ENCODE peak calls at places on chromosomes 12 and 14, in five cellular contexts. H is kidney epithelial cell, A is PC-9, N is psoas muscle, G is keratinocyte. J is an unnamed sample.

GRCh38 chr14:76245097-76245496 is 93.4 kb downstream of the GPATCH2L start:
- DNase-seq in G (no peak), A (peak), N (no peak), H (no peak), J (no peak)

GRCh38 chr14:104422301-104423223 is 157.0 kb upstream of the C14orf180 start:
- DNase-seq in N (peak), A (no peak), H (no peak), G (no peak), J (no peak)

GRCh38 chr14:70073924-70074566 is 114.7 kb downstream of the SLC8A3 start:
- DNase-seq in G (peak), N (peak), A (peak), H (peak), J (peak)

GRCh38 chr12:51011960-51012359 is 14.2 kb downstream of the SLC11A2 start:
- DNase-seq in H (no peak), A (no peak), N (no peak), G (no peak), J (no peak)

GRCh38 chr12:88063375-88063774 is 34.2 kb upstream of the C12orf50 start:
- DNase-seq in H (no peak), N (no peak), G (no peak), A (no peak), J (no peak)

GRCh38 chr14:73944432-73945158 is 5.3 kb downstream of the FAM161B start:
- DNase-seq in A (no peak), N (no peak), H (no peak), G (no peak), J (no peak)

GRCh38 chr14:69648480-69649414 is 37.4 kb downstream of the SUSD6 start:
- DNase-seq in A (peak), G (no peak), H (no peak), N (no peak), J (no peak)

GRCh38 chr14:24196071-24197061 is 1.1 kb upstream of the TM9SF1 start:
- DNase-seq in A (no peak), G (no peak), H (no peak), N (no peak), J (no peak)

GRCh38 chr14:65709576-65709975 is 297.0 kb downstream of the FUT8 start:
- DNase-seq in A (no peak), G (no peak), H (no peak), N (no peak), J (no peak)

GRCh38 chr14:53748691-53749090 is 207.9 kb downstream of the BMP4 start:
- DNase-seq in N (no peak), A (no peak), G (no peak), H (no peak), J (no peak)

GRCh38 chr14:32038876-32039275 is 38.2 kb upstream of the ARHGAP5 start:
- DNase-seq in A (no peak), H (no peak), N (no peak), G (no peak), J (no peak)

GRCh38 chr12:122878780-122879612 is 16.9 kb downstream of the VPS37B start:
- DNase-seq in A (no peak), N (no peak), G (no peak), H (no peak), J (no peak)

GRCh38 chr12:96514328-96514727 is 25.0 kb downstream of the CFAP54 start:
- DNase-seq in H (no peak), A (no peak), G (no peak), N (no peak), J (no peak)

GRCh38 chr14:51849095-51849494 is 11.3 kb upstream of the GNG2 start:
- DNase-seq in N (no peak), G (no peak), H (no peak), A (no peak), J (no peak)

GRCh38 chr14:51848120-51848519 is 12.3 kb upstream of the GNG2 start:
- DNase-seq in G (no peak), A (no peak), N (no peak), H (no peak), J (no peak)

GRCh38 chr14:51847489-51847796 is 13.0 kb upstream of the GNG2 start:
- DNase-seq in A (no peak), N (no peak), H (no peak), G (no peak), J (no peak)

GRCh38 chr14:51845811-51846210 is 14.6 kb upstream of the GNG2 start:
- DNase-seq in H (no peak), G (no peak), N (no peak), A (no peak), J (no peak)

DNA sequence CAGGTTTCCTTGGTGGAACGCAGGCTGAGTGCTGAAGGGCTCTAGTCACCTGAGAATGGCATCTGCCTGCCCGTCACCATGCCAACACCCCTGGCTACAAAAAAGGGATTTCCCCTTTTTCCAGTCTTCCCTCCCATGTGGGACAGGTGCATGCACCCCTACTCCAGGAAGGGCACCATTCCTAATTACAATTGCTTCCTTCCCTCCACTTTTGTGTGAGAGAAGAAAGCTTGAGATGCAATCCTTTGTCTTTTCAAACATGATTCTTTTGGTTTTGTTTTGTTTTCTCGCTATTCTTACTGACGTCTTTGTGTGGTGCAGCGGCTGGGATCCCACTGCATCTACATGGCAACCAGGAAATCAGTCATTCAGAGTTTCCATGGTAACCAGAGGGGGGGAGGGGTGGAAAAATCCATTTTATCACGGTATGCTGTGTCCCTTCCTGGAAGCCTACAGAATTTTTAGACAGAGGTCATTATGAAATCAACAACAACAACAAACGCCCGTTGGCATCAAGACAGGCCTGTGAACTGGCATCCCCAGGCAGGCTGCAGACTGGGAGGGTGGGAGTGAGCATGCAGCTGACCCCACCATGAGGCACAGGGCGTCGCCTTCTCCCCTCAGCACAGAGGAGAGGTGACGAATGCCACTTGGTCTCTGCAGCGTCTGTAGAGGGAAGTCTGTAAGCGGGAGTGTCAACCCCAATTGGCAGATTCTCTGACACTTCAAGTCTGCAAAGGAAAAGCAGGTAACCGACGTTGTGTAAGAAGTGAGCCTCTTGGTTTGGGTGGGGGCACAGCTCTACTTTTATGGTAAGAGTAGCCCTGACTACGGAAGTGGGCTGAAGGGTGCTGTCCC is 13.6 kb upstream of the GNG2 start:
- DNase-seq in A (no peak), N (peak), H (peak), G (no peak), J (no peak)
- H3K4me3 ChIP-seq in A (no peak), N (peak), H (no peak), G (no peak), J (no peak)

GRCh38 chr12:6866920-6867406 is 368 bp upstream of the TPI1 start:
- DNase-seq in H (no peak), A (no peak), G (no peak), N (no peak), J (no peak)

GRCh38 chr12:6869049-6870021 is 2.0 kb downstream of the TPI1 start:
- DNase-seq in G (no peak), N (peak), A (peak), H (no peak), J (no peak)

GRCh38 chr12:6867407-6868210 is at the start of gene TPI1:
- DNase-seq in G (no peak), N (peak), H (no peak), A (peak), J (no peak)

GRCh38 chr12:6866163-6866919 is 990 bp upstream of the TPI1 start:
- DNase-seq in N (no peak), A (no peak), H (no peak), G (no peak), J (no peak)

GRCh38 chr12:6868211-6869048 is 1.1 kb downstream of the TPI1 start:
- DNase-seq in G (no peak), H (no peak), N (no peak), A (no peak), J (no peak)
- TF ChIP-seq CTCF in G (peak), H (peak), N (no peak), A (no peak), J (peak)

GRCh38 chr12:70151993-70152392 is 91.2 kb upstream of the CNOT2 start:
- DNase-seq in A (no peak), N (no peak), H (no peak), G (no peak), J (no peak)

GRCh38 chr12:70154087-70154486 is 89.1 kb upstream of the CNOT2 start:
- DNase-seq in H (no peak), G (peak), A (peak), N (no peak), J (no peak)

GRCh38 chr12:70154960-70155589 is 88.2 kb upstream of the CNOT2 start:
- DNase-seq in A (no peak), G (no peak), N (no peak), H (no peak), J (no peak)

GRCh38 chr12:70157099-70157498 is 86.1 kb upstream of the CNOT2 start:
- DNase-seq in H (no peak), G (no peak), A (no peak), N (no peak), J (no peak)
- H3K4me3 ChIP-seq in H (no peak), G (no peak), A (no peak), N (no peak), J (no peak)

GRCh38 chr12:107415066-107415465 is 270.5 kb upstream of the PWP1 start:
- DNase-seq in N (no peak), G (no peak), H (peak), A (no peak), J (no peak)
- TF ChIP-seq CTCF in N (no peak), G (no peak), H (peak), A (no peak), J (no peak)

GRCh38 chr12:45727994-45728624 is 1.4 kb upstream of the ARID2 start:
- DNase-seq in N (no peak), A (peak), G (no peak), H (no peak), J (no peak)

GRCh38 chr12:45728625-45729232 is 777 bp upstream of the ARID2 start:
- DNase-seq in N (peak), G (peak), H (peak), A (peak), J (no peak)

GRCh38 chr12:45726594-45727300 is 2.8 kb upstream of the ARID2 start:
- DNase-seq in H (no peak), A (no peak), N (peak), G (no peak), J (no peak)

GRCh38 chr12:45725631-45726593 is 3.6 kb upstream of the ARID2 start:
- DNase-seq in H (no peak), G (no peak), N (no peak), A (peak), J (no peak)

GRCh38 chr12:45727301-45727993 is 2.1 kb upstream of the ARID2 start:
- DNase-seq in N (peak), A (peak), G (peak), H (peak), J (peak)
- H3K4me3 ChIP-seq in N (peak), A (peak), G (peak), H (peak), J (peak)

GRCh38 chr12:126428769-126429168 is 1363.5 kb downstream of the AACS start:
- DNase-seq in A (no peak), G (no peak), N (no peak), H (no peak), J (no peak)

GRCh38 chr12:126434412-126434811 is 1369.2 kb downstream of the AACS start:
- DNase-seq in H (no peak), N (no peak), G (no peak), A (no peak), J (no peak)

GRCh38 chr12:126436041-126436440 is 1370.8 kb downstream of the AACS start:
- DNase-seq in G (no peak), A (no peak), N (no peak), H (no peak), J (no peak)

GRCh38 chr12:126430921-126431320 is 1365.7 kb downstream of the AACS start:
- DNase-seq in N (no peak), A (no peak), G (no peak), H (no peak), J (no peak)

GRCh38 chr12:126432780-126433179 is 1367.5 kb downstream of the AACS start:
- DNase-seq in A (no peak), H (no peak), N (no peak), G (no peak), J (no peak)
- TF ChIP-seq CTCF in A (no peak), H (no peak), N (no peak), G (no peak), J (no peak)

GRCh38 chr12:77928078-77928477 is 97.4 kb downstream of the NAV3 start:
- DNase-seq in A (no peak), H (no peak), N (no peak), G (no peak), J (no peak)

DNA sequence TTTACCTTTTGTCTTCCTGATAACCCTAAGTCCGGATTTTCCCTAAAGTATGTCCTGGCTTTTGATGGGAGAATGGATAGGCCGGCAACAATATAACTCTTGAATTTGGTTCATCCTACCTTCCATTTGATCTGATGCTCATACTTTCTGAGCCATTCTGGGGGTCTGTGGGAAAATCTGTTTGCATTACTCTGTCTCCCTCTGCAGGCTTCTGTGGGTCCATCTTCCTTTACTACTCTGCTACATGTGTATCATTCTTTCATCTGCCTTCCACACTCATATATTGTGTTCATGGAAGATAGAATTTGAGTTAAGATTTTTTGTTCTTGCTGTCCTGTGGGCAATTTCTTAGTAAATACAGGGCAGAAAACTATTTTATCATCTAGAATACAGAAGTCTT is 101.5 kb downstream of the NAV3 start:
- DNase-seq in A (no peak), N (no peak), G (no peak), H (no peak), J (no peak)
- H3K4me3 ChIP-seq in A (no peak), N (no peak), G (no peak), H (no peak), J (no peak)

GRCh38 chr12:26062006-26062405 is 62.8 kb downstream of the BHLHE41 start:
- DNase-seq in H (no peak), A (no peak), G (no peak), N (no peak), J (no peak)

GRCh38 chr12:26055087-26055486 is 69.8 kb downstream of the BHLHE41 start:
- DNase-seq in G (no peak), H (no peak), A (no peak), N (no peak), J (no peak)

GRCh38 chr12:26058818-26059217 is 66.0 kb downstream of the BHLHE41 start:
- DNase-seq in G (no peak), N (no peak), H (no peak), A (no peak), J (no peak)

GRCh38 chr12:26056335-26056734 is 68.5 kb downstream of the BHLHE41 start:
- DNase-seq in G (no peak), A (peak), H (peak), N (no peak), J (peak)

GRCh38 chr12:26058308-26058707 is 66.5 kb downstream of the BHLHE41 start:
- DNase-seq in A (no peak), H (no peak), G (no peak), N (no peak), J (no peak)
- TF ChIP-seq CTCF in A (no peak), H (no peak), G (no peak), N (no peak), J (peak)